ENCODE peak calls at places on chromosomes 2 and 18, in nine cellular contexts. U is transverse colon, P is ovary, J is H54, G is sigmoid colon, I is upper lobe of left lung, L is prostate gland, O is GM12891, W is body of pancreas. C is an unnamed sample.
A peak's percentile ranks its signal among the peaks of the same experiment; 100 is the strongest.

GRCh38 chr18:10368456-10369453 is 85.7 kb upstream of the APCDD1 start:
- DNase-seq in U (no peak), P (no peak), J (no peak), G (no peak), I (no peak), L (no peak), O (no peak), W (no peak), C (no peak)

GRCh38 chr18:53739700-53740099 is 484.8 kb downstream of the MBD2 start:
- DNase-seq in U (no peak), P (no peak), J (no peak), G (no peak), I (no peak), L (no peak), O (no peak), W (no peak), C (no peak)

GRCh38 chr18:11393486-11393885 is 215.9 kb upstream of the SLC35G4 start:
- DNase-seq in U (no peak), P (peak; percentile 34), J (no peak), G (no peak), I (no peak), L (no peak), O (no peak), W (no peak), C (no peak)

GRCh38 chr2:149825473-149825872 is 237.9 kb upstream of the MMADHC start:
- DNase-seq in U (no peak), P (no peak), J (no peak), G (no peak), I (no peak), L (no peak), O (no peak), W (no peak), C (no peak)

GRCh38 chr2:124265641-124266040 is 240.6 kb downstream of the CNTNAP5 start:
- DNase-seq in U (no peak), P (no peak), J (no peak), G (no peak), I (no peak), L (no peak), O (no peak), W (no peak), C (no peak)

GRCh38 chr2:74945783-74946165 is 12.7 kb upstream of the POLE4 start:
- DNase-seq in U (no peak), P (no peak), J (no peak), G (no peak), I (no peak), L (no peak), O (no peak), W (no peak), C (no peak)

GRCh38 chr2:212832211-212833195 is 293.9 kb upstream of the ERBB4 start:
- DNase-seq in U (no peak), P (peak; percentile 8), J (no peak), G (peak; percentile 59), I (no peak), L (no peak), O (no peak), W (no peak), C (no peak)

GRCh38 chr18:47260138-47260923 is 8.9 kb upstream of the SKOR2 start:
- DNase-seq in U (peak; percentile 21), P (no peak), J (no peak), G (no peak), I (peak; percentile 42), L (peak; percentile 16), O (no peak), W (peak; percentile 52), C (peak; percentile 56)

GRCh38 chr2:201932511-201932910 is 101.1 kb upstream of the FZD7 start:
- DNase-seq in U (no peak), P (no peak), J (no peak), G (no peak), I (no peak), L (no peak), O (no peak), W (no peak), C (no peak)

GRCh38 chr2:207165121-207166038 is at the start of gene KLF7:
- DNase-seq in U (peak; percentile 45), P (peak; percentile 67), J (no peak), G (peak; percentile 85), I (peak; percentile 54), L (peak; percentile 46), O (peak; percentile 6), W (peak; percentile 51), C (peak; percentile 65)
- TF ChIP-seq POLR2A in U (peak; percentile 4), P (no peak), J (peak; percentile 50), G (peak; percentile 65), I (no peak), L (no peak), O (peak; percentile 7), W (no peak), C (no peak)

DNA sequence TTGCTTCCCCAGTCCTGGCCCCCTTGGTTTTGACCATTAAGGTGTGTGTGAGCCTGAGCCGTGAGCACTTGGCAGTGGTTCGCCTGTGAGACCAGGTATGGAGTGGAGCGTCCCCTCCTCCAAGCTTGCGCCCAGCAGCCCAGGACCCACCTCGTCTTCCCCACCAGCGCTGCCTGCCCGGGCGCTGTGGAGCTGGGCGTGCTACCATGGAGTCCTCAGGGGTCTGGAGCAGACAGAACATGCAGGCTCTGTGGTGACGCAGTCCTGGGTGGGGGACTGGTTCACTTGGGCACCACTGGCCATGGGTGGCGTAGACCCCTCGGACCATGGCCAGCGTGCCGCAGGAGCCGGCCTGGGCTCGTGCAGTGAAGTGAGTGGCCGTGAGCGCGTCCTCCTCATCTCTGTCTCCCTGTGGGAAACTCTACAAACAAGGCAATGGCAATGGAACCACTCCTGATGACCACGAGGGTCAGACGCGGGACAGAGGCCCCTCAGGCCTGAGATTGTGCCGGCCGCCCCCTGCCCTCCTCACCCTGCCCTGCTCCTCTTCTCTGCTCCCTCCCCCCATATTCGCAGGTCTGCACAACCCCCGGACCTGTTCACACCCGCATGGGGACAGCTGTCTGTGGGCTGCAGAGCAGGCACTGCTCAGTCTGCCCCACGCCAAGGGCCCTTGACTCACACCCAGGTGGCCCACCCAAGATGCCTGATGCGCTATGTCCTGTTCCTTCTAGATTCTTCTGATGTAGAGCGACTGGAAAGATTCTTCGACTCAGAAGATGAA is 15.0 kb downstream of the DTYMK start:
- DNase-seq in U (no peak), P (no peak), J (no peak), G (no peak), I (no peak), L (no peak), O (no peak), W (no peak), C (no peak)
- TF ChIP-seq POLR2A in U (no peak), P (no peak), J (no peak), G (no peak), I (no peak), L (no peak), O (no peak), W (no peak), C (no peak)

GRCh38 chr2:108535380-108535677 is 1.1 kb downstream of the LIMS1 start:
- DNase-seq in U (no peak), P (no peak), J (no peak), G (no peak), I (no peak), L (no peak), O (no peak), W (no peak), C (peak; percentile 42)

GRCh38 chr2:108538000-108538625 is 3.8 kb downstream of the LIMS1 start:
- DNase-seq in U (no peak), P (no peak), J (no peak), G (no peak), I (no peak), L (no peak), O (no peak), W (no peak), C (no peak)

GRCh38 chr2:108534577-108535379 is 508 bp downstream of the LIMS1 start:
- DNase-seq in U (peak; percentile 47), P (no peak), J (peak; percentile 27), G (peak; percentile 75), I (peak; percentile 31), L (peak; percentile 22), O (no peak), W (peak; percentile 49), C (peak; percentile 70)

GRCh38 chr2:108536133-108536780 is 2.0 kb downstream of the LIMS1 start:
- DNase-seq in U (no peak), P (no peak), J (no peak), G (no peak), I (no peak), L (no peak), O (no peak), W (no peak), C (peak; percentile 32)

GRCh38 chr2:108536911-108537310 is 2.6 kb downstream of the LIMS1 start:
- DNase-seq in U (no peak), P (no peak), J (no peak), G (no peak), I (no peak), L (no peak), O (no peak), W (no peak), C (no peak)
- TF ChIP-seq POLR2A in U (no peak), P (no peak), J (no peak), G (no peak), I (no peak), L (no peak), O (no peak), W (no peak), C (no peak)

GRCh38 chr2:230322561-230323384 is 4.2 kb upstream of the SP140L start:
- DNase-seq in U (no peak), P (no peak), J (no peak), G (no peak), I (no peak), L (no peak), O (no peak), W (no peak), C (no peak)

GRCh38 chr2:230325316-230326243 is 1.4 kb upstream of the SP140L start:
- DNase-seq in U (no peak), P (no peak), J (no peak), G (no peak), I (no peak), L (no peak), O (no peak), W (no peak), C (no peak)

GRCh38 chr2:230324503-230324902 is 2.5 kb upstream of the SP140L start:
- DNase-seq in U (no peak), P (no peak), J (no peak), G (no peak), I (no peak), L (no peak), O (no peak), W (no peak), C (no peak)

GRCh38 chr2:230321031-230321430 is 6.0 kb upstream of the SP140L start:
- DNase-seq in U (no peak), P (no peak), J (no peak), G (no peak), I (no peak), L (no peak), O (no peak), W (no peak), C (no peak)

DNA sequence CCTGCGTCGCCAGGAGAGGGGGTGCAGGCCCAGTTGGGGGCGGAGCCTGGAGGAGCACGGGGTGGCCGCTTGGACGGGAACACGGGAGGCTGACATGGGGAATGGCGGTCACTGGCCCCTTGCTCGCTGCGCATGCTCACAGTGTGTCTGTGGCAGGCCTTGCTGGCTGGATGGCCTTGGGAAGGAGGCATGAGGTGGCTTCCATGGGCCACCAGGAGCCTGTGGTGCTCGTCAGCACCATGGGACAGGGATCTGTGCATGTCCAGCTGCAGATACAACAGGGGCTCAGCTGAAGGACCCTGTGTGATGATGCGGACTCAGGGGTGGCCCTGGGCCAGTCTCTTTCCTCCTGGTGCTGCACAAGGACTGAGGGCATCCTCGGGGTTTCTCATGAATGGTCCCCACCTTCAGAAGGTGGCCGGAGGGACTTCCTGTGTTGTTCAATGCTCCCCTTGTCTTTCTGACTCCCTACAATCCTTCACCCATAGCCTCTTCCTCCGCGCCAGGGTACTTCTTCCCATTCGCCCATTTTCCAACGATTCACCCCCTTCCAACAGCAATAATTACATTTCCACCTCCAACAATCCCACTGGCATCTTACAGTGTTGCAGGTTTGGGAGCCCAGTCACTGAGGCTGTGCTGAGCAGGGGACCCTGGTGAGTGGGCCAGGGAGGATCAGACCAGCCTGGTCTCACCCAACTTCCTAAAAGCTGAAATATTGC is 3.4 kb upstream of the SP140L start:
- DNase-seq in U (no peak), P (no peak), J (no peak), G (no peak), I (no peak), L (no peak), O (no peak), W (no peak), C (peak; percentile 23)
- TF ChIP-seq POLR2A in U (no peak), P (no peak), J (no peak), G (no peak), I (no peak), L (no peak), O (no peak), W (no peak), C (no peak)